ENCODE peak calls at places on chromosomes 13 and 19, in ten cellular contexts. One of them, this sample, is unnamed.

GRCh38 chr13:51618626-51619025 is 34.4 kb downstream of the WDFY2 start:
- ATAC-seq in heart left ventricle: peak
- ATAC-seq in aorta: no peak
- ATAC-seq in Right ventricle myocardium superior: peak
- ATAC-seq in central memory CD8-positive, alpha-beta T cell: no peak
- ATAC-seq in activated CD8-positive, alpha-beta T cell treated with anti-CD3 and anti-CD28 coated beads, Interleukin-2, amount 10 ng/mL, durations not matched to agents 7 days and 5 days: no peak
- ATAC-seq in naive thymus-derived CD8-positive, alpha-beta T cell: no peak
- ATAC-seq in activated B cell treated with CpG ODN at 0.5 μM for 24 hours: no peak
- ATAC-seq in B cell: no peak
- ATAC-seq in gastroesophageal sphincter: no peak
- ATAC-seq in this sample: peak

GRCh38 chr19:38252935-38253691 is 3.1 kb downstream of the PPP1R14A start:
- ATAC-seq in heart left ventricle: peak
- ATAC-seq in aorta: peak
- ATAC-seq in Right ventricle myocardium superior: peak
- ATAC-seq in central memory CD8-positive, alpha-beta T cell: no peak
- ATAC-seq in activated CD8-positive, alpha-beta T cell treated with anti-CD3 and anti-CD28 coated beads, Interleukin-2, amount 10 ng/mL, durations not matched to agents 7 days and 5 days: no peak
- ATAC-seq in naive thymus-derived CD8-positive, alpha-beta T cell: no peak
- ATAC-seq in activated B cell treated with CpG ODN at 0.5 μM for 24 hours: peak
- ATAC-seq in B cell: peak
- ATAC-seq in gastroesophageal sphincter: peak
- ATAC-seq in this sample: no peak

GRCh38 chr19:38309615-38310278 is 5.7 kb downstream of the C19orf33 start:
- ATAC-seq in heart left ventricle: no peak
- ATAC-seq in aorta: no peak
- ATAC-seq in Right ventricle myocardium superior: no peak
- ATAC-seq in central memory CD8-positive, alpha-beta T cell: no peak
- ATAC-seq in activated CD8-positive, alpha-beta T cell treated with anti-CD3 and anti-CD28 coated beads, Interleukin-2, amount 10 ng/mL, durations not matched to agents 7 days and 5 days: no peak
- ATAC-seq in naive thymus-derived CD8-positive, alpha-beta T cell: no peak
- ATAC-seq in activated B cell treated with CpG ODN at 0.5 μM for 24 hours: no peak
- ATAC-seq in B cell: no peak
- ATAC-seq in gastroesophageal sphincter: no peak
- ATAC-seq in this sample: no peak

GRCh38 chr19:45245334-45245787 is at the start of gene EXOC3L2:
- ATAC-seq in heart left ventricle: peak
- ATAC-seq in aorta: no peak
- ATAC-seq in Right ventricle myocardium superior: peak
- ATAC-seq in central memory CD8-positive, alpha-beta T cell: no peak
- ATAC-seq in activated CD8-positive, alpha-beta T cell treated with anti-CD3 and anti-CD28 coated beads, Interleukin-2, amount 10 ng/mL, durations not matched to agents 7 days and 5 days: no peak
- ATAC-seq in naive thymus-derived CD8-positive, alpha-beta T cell: no peak
- ATAC-seq in activated B cell treated with CpG ODN at 0.5 μM for 24 hours: no peak
- ATAC-seq in B cell: no peak
- ATAC-seq in gastroesophageal sphincter: peak
- ATAC-seq in this sample: no peak

GRCh38 chr13:47945738-47946137 is 55.3 kb downstream of the SUCLA2 start:
- ATAC-seq in heart left ventricle: no peak
- ATAC-seq in aorta: no peak
- ATAC-seq in Right ventricle myocardium superior: no peak
- ATAC-seq in central memory CD8-positive, alpha-beta T cell: no peak
- ATAC-seq in activated CD8-positive, alpha-beta T cell treated with anti-CD3 and anti-CD28 coated beads, Interleukin-2, amount 10 ng/mL, durations not matched to agents 7 days and 5 days: no peak
- ATAC-seq in naive thymus-derived CD8-positive, alpha-beta T cell: no peak
- ATAC-seq in activated B cell treated with CpG ODN at 0.5 μM for 24 hours: no peak
- ATAC-seq in B cell: no peak
- ATAC-seq in gastroesophageal sphincter: no peak
- ATAC-seq in this sample: no peak

GRCh38 chr19:16671652-16672274 is 10.8 kb downstream of the TMEM38A start:
- ATAC-seq in heart left ventricle: peak
- ATAC-seq in aorta: no peak
- ATAC-seq in Right ventricle myocardium superior: peak
- ATAC-seq in central memory CD8-positive, alpha-beta T cell: no peak
- ATAC-seq in activated CD8-positive, alpha-beta T cell treated with anti-CD3 and anti-CD28 coated beads, Interleukin-2, amount 10 ng/mL, durations not matched to agents 7 days and 5 days: no peak
- ATAC-seq in naive thymus-derived CD8-positive, alpha-beta T cell: no peak
- ATAC-seq in activated B cell treated with CpG ODN at 0.5 μM for 24 hours: no peak
- ATAC-seq in B cell: no peak
- ATAC-seq in gastroesophageal sphincter: no peak
- ATAC-seq in this sample: no peak

GRCh38 chr13:94139393-94139995 is 340.0 kb downstream of the DCT start:
- ATAC-seq in heart left ventricle: no peak
- ATAC-seq in aorta: no peak
- ATAC-seq in Right ventricle myocardium superior: no peak
- ATAC-seq in central memory CD8-positive, alpha-beta T cell: no peak
- ATAC-seq in activated CD8-positive, alpha-beta T cell treated with anti-CD3 and anti-CD28 coated beads, Interleukin-2, amount 10 ng/mL, durations not matched to agents 7 days and 5 days: no peak
- ATAC-seq in naive thymus-derived CD8-positive, alpha-beta T cell: no peak
- ATAC-seq in activated B cell treated with CpG ODN at 0.5 μM for 24 hours: no peak
- ATAC-seq in B cell: no peak
- ATAC-seq in gastroesophageal sphincter: no peak
- ATAC-seq in this sample: no peak

GRCh38 chr19:14393303-14393702 is 12.1 kb downstream of the ADGRE5 start:
- ATAC-seq in heart left ventricle: no peak
- ATAC-seq in aorta: no peak
- ATAC-seq in Right ventricle myocardium superior: no peak
- ATAC-seq in central memory CD8-positive, alpha-beta T cell: no peak
- ATAC-seq in activated CD8-positive, alpha-beta T cell treated with anti-CD3 and anti-CD28 coated beads, Interleukin-2, amount 10 ng/mL, durations not matched to agents 7 days and 5 days: peak
- ATAC-seq in naive thymus-derived CD8-positive, alpha-beta T cell: peak
- ATAC-seq in activated B cell treated with CpG ODN at 0.5 μM for 24 hours: no peak
- ATAC-seq in B cell: no peak
- ATAC-seq in gastroesophageal sphincter: no peak
- ATAC-seq in this sample: no peak

GRCh38 chr13:25153736-25154135 is 18.4 kb downstream of the AMER2 start:
- ATAC-seq in heart left ventricle: no peak
- ATAC-seq in aorta: no peak
- ATAC-seq in Right ventricle myocardium superior: no peak
- ATAC-seq in central memory CD8-positive, alpha-beta T cell: no peak
- ATAC-seq in activated CD8-positive, alpha-beta T cell treated with anti-CD3 and anti-CD28 coated beads, Interleukin-2, amount 10 ng/mL, durations not matched to agents 7 days and 5 days: no peak
- ATAC-seq in naive thymus-derived CD8-positive, alpha-beta T cell: no peak
- ATAC-seq in activated B cell treated with CpG ODN at 0.5 μM for 24 hours: no peak
- ATAC-seq in B cell: no peak
- ATAC-seq in gastroesophageal sphincter: no peak
- ATAC-seq in this sample: no peak

GRCh38 chr13:113633485-113633873 is 24.5 kb downstream of the ATP4B start:
- ATAC-seq in heart left ventricle: no peak
- ATAC-seq in aorta: no peak
- ATAC-seq in Right ventricle myocardium superior: no peak
- ATAC-seq in central memory CD8-positive, alpha-beta T cell: no peak
- ATAC-seq in activated CD8-positive, alpha-beta T cell treated with anti-CD3 and anti-CD28 coated beads, Interleukin-2, amount 10 ng/mL, durations not matched to agents 7 days and 5 days: no peak
- ATAC-seq in naive thymus-derived CD8-positive, alpha-beta T cell: no peak
- ATAC-seq in activated B cell treated with CpG ODN at 0.5 μM for 24 hours: no peak
- ATAC-seq in B cell: no peak
- ATAC-seq in gastroesophageal sphincter: no peak
- ATAC-seq in this sample: no peak

GRCh38 chr19:50046649-50047503 is 21.1 kb downstream of the ZNF473 start:
- ATAC-seq in heart left ventricle: no peak
- ATAC-seq in aorta: no peak
- ATAC-seq in Right ventricle myocardium superior: no peak
- ATAC-seq in central memory CD8-positive, alpha-beta T cell: no peak
- ATAC-seq in activated CD8-positive, alpha-beta T cell treated with anti-CD3 and anti-CD28 coated beads, Interleukin-2, amount 10 ng/mL, durations not matched to agents 7 days and 5 days: no peak
- ATAC-seq in naive thymus-derived CD8-positive, alpha-beta T cell: no peak
- ATAC-seq in activated B cell treated with CpG ODN at 0.5 μM for 24 hours: no peak
- ATAC-seq in B cell: no peak
- ATAC-seq in gastroesophageal sphincter: no peak
- ATAC-seq in this sample: no peak

GRCh38 chr13:40432018-40432978 is 234.1 kb downstream of the FOXO1 start:
- ATAC-seq in heart left ventricle: peak
- ATAC-seq in aorta: no peak
- ATAC-seq in Right ventricle myocardium superior: peak
- ATAC-seq in central memory CD8-positive, alpha-beta T cell: no peak
- ATAC-seq in activated CD8-positive, alpha-beta T cell treated with anti-CD3 and anti-CD28 coated beads, Interleukin-2, amount 10 ng/mL, durations not matched to agents 7 days and 5 days: no peak
- ATAC-seq in naive thymus-derived CD8-positive, alpha-beta T cell: peak
- ATAC-seq in activated B cell treated with CpG ODN at 0.5 μM for 24 hours: peak
- ATAC-seq in B cell: peak
- ATAC-seq in gastroesophageal sphincter: no peak
- ATAC-seq in this sample: no peak

GRCh38 chr19:9370747-9371619 is 8.2 kb downstream of the ZNF177 start:
- ATAC-seq in heart left ventricle: no peak
- ATAC-seq in aorta: no peak
- ATAC-seq in Right ventricle myocardium superior: no peak
- ATAC-seq in central memory CD8-positive, alpha-beta T cell: no peak
- ATAC-seq in activated CD8-positive, alpha-beta T cell treated with anti-CD3 and anti-CD28 coated beads, Interleukin-2, amount 10 ng/mL, durations not matched to agents 7 days and 5 days: no peak
- ATAC-seq in naive thymus-derived CD8-positive, alpha-beta T cell: no peak
- ATAC-seq in activated B cell treated with CpG ODN at 0.5 μM for 24 hours: no peak
- ATAC-seq in B cell: no peak
- ATAC-seq in gastroesophageal sphincter: no peak
- ATAC-seq in this sample: no peak

GRCh38 chr19:47075179-47075811 is 26.9 kb upstream of the TMEM160 start:
- ATAC-seq in heart left ventricle: no peak
- ATAC-seq in aorta: no peak
- ATAC-seq in Right ventricle myocardium superior: peak
- ATAC-seq in central memory CD8-positive, alpha-beta T cell: no peak
- ATAC-seq in activated CD8-positive, alpha-beta T cell treated with anti-CD3 and anti-CD28 coated beads, Interleukin-2, amount 10 ng/mL, durations not matched to agents 7 days and 5 days: no peak
- ATAC-seq in naive thymus-derived CD8-positive, alpha-beta T cell: no peak
- ATAC-seq in activated B cell treated with CpG ODN at 0.5 μM for 24 hours: no peak
- ATAC-seq in B cell: no peak
- ATAC-seq in gastroesophageal sphincter: no peak
- ATAC-seq in this sample: no peak

GRCh38 chr13:99525967-99526366 is 24.7 kb downstream of the TM9SF2 start:
- ATAC-seq in heart left ventricle: peak
- ATAC-seq in aorta: no peak
- ATAC-seq in Right ventricle myocardium superior: no peak
- ATAC-seq in central memory CD8-positive, alpha-beta T cell: no peak
- ATAC-seq in activated CD8-positive, alpha-beta T cell treated with anti-CD3 and anti-CD28 coated beads, Interleukin-2, amount 10 ng/mL, durations not matched to agents 7 days and 5 days: no peak
- ATAC-seq in naive thymus-derived CD8-positive, alpha-beta T cell: no peak
- ATAC-seq in activated B cell treated with CpG ODN at 0.5 μM for 24 hours: no peak
- ATAC-seq in B cell: no peak
- ATAC-seq in gastroesophageal sphincter: no peak
- ATAC-seq in this sample: no peak

GRCh38 chr13:50238922-50239321 is 223.7 kb downstream of the KCNRG start:
- ATAC-seq in heart left ventricle: no peak
- ATAC-seq in aorta: no peak
- ATAC-seq in Right ventricle myocardium superior: no peak
- ATAC-seq in central memory CD8-positive, alpha-beta T cell: no peak
- ATAC-seq in activated CD8-positive, alpha-beta T cell treated with anti-CD3 and anti-CD28 coated beads, Interleukin-2, amount 10 ng/mL, durations not matched to agents 7 days and 5 days: no peak
- ATAC-seq in naive thymus-derived CD8-positive, alpha-beta T cell: no peak
- ATAC-seq in activated B cell treated with CpG ODN at 0.5 μM for 24 hours: no peak
- ATAC-seq in B cell: no peak
- ATAC-seq in gastroesophageal sphincter: no peak
- ATAC-seq in this sample: no peak

GRCh38 chr19:44024900-44025216 is 321 bp upstream of the ZNF222 start:
- ATAC-seq in heart left ventricle: no peak
- ATAC-seq in aorta: no peak
- ATAC-seq in Right ventricle myocardium superior: no peak
- ATAC-seq in central memory CD8-positive, alpha-beta T cell: no peak
- ATAC-seq in activated CD8-positive, alpha-beta T cell treated with anti-CD3 and anti-CD28 coated beads, Interleukin-2, amount 10 ng/mL, durations not matched to agents 7 days and 5 days: no peak
- ATAC-seq in naive thymus-derived CD8-positive, alpha-beta T cell: no peak
- ATAC-seq in activated B cell treated with CpG ODN at 0.5 μM for 24 hours: no peak
- ATAC-seq in B cell: no peak
- ATAC-seq in gastroesophageal sphincter: no peak
- ATAC-seq in this sample: no peak

GRCh38 chr13:113531041-113531873 is 40.7 kb upstream of the DCUN1D2 start:
- ATAC-seq in heart left ventricle: no peak
- ATAC-seq in aorta: no peak
- ATAC-seq in Right ventricle myocardium superior: no peak
- ATAC-seq in central memory CD8-positive, alpha-beta T cell: no peak
- ATAC-seq in activated CD8-positive, alpha-beta T cell treated with anti-CD3 and anti-CD28 coated beads, Interleukin-2, amount 10 ng/mL, durations not matched to agents 7 days and 5 days: no peak
- ATAC-seq in naive thymus-derived CD8-positive, alpha-beta T cell: no peak
- ATAC-seq in activated B cell treated with CpG ODN at 0.5 μM for 24 hours: no peak
- ATAC-seq in B cell: no peak
- ATAC-seq in gastroesophageal sphincter: no peak
- ATAC-seq in this sample: no peak

GRCh38 chr13:73825143-73825542 is 309.1 kb downstream of the KLF12 start:
- ATAC-seq in heart left ventricle: no peak
- ATAC-seq in aorta: no peak
- ATAC-seq in Right ventricle myocardium superior: no peak
- ATAC-seq in central memory CD8-positive, alpha-beta T cell: peak
- ATAC-seq in activated CD8-positive, alpha-beta T cell treated with anti-CD3 and anti-CD28 coated beads, Interleukin-2, amount 10 ng/mL, durations not matched to agents 7 days and 5 days: peak
- ATAC-seq in naive thymus-derived CD8-positive, alpha-beta T cell: peak
- ATAC-seq in activated B cell treated with CpG ODN at 0.5 μM for 24 hours: no peak
- ATAC-seq in B cell: no peak
- ATAC-seq in gastroesophageal sphincter: no peak
- ATAC-seq in this sample: no peak

GRCh38 chr19:29724102-29724641 is 9.1 kb upstream of the C19orf12 start:
- ATAC-seq in heart left ventricle: peak
- ATAC-seq in aorta: peak
- ATAC-seq in Right ventricle myocardium superior: peak
- ATAC-seq in central memory CD8-positive, alpha-beta T cell: peak
- ATAC-seq in activated CD8-positive, alpha-beta T cell treated with anti-CD3 and anti-CD28 coated beads, Interleukin-2, amount 10 ng/mL, durations not matched to agents 7 days and 5 days: peak
- ATAC-seq in naive thymus-derived CD8-positive, alpha-beta T cell: peak
- ATAC-seq in activated B cell treated with CpG ODN at 0.5 μM for 24 hours: no peak
- ATAC-seq in B cell: no peak
- ATAC-seq in gastroesophageal sphincter: no peak
- ATAC-seq in this sample: no peak

GRCh38 chr13:34127523-34127922 is 309.6 kb downstream of the RFC3 start:
- ATAC-seq in heart left ventricle: no peak
- ATAC-seq in aorta: no peak
- ATAC-seq in Right ventricle myocardium superior: no peak
- ATAC-seq in central memory CD8-positive, alpha-beta T cell: no peak
- ATAC-seq in activated CD8-positive, alpha-beta T cell treated with anti-CD3 and anti-CD28 coated beads, Interleukin-2, amount 10 ng/mL, durations not matched to agents 7 days and 5 days: no peak
- ATAC-seq in naive thymus-derived CD8-positive, alpha-beta T cell: no peak
- ATAC-seq in activated B cell treated with CpG ODN at 0.5 μM for 24 hours: no peak
- ATAC-seq in B cell: no peak
- ATAC-seq in gastroesophageal sphincter: no peak
- ATAC-seq in this sample: no peak

GRCh38 chr19:19420570-19421301 is 15.3 kb downstream of the GATAD2A start:
- ATAC-seq in heart left ventricle: no peak
- ATAC-seq in aorta: no peak
- ATAC-seq in Right ventricle myocardium superior: no peak
- ATAC-seq in central memory CD8-positive, alpha-beta T cell: peak
- ATAC-seq in activated CD8-positive, alpha-beta T cell treated with anti-CD3 and anti-CD28 coated beads, Interleukin-2, amount 10 ng/mL, durations not matched to agents 7 days and 5 days: no peak
- ATAC-seq in naive thymus-derived CD8-positive, alpha-beta T cell: peak
- ATAC-seq in activated B cell treated with CpG ODN at 0.5 μM for 24 hours: peak
- ATAC-seq in B cell: no peak
- ATAC-seq in gastroesophageal sphincter: no peak
- ATAC-seq in this sample: peak

GRCh38 chr13:67137044-67137735 is 92.9 kb downstream of the PCDH9 start:
- ATAC-seq in heart left ventricle: no peak
- ATAC-seq in aorta: no peak
- ATAC-seq in Right ventricle myocardium superior: no peak
- ATAC-seq in central memory CD8-positive, alpha-beta T cell: no peak
- ATAC-seq in activated CD8-positive, alpha-beta T cell treated with anti-CD3 and anti-CD28 coated beads, Interleukin-2, amount 10 ng/mL, durations not matched to agents 7 days and 5 days: no peak
- ATAC-seq in naive thymus-derived CD8-positive, alpha-beta T cell: no peak
- ATAC-seq in activated B cell treated with CpG ODN at 0.5 μM for 24 hours: no peak
- ATAC-seq in B cell: no peak
- ATAC-seq in gastroesophageal sphincter: peak
- ATAC-seq in this sample: no peak